ENCODE peak calls at places on chromosomes 4 and X, in five cellular contexts. K, E, F, D and Z are unnamed samples.

GRCh38 chrX:63686878-63687714 is 97.9 kb downstream of the ARHGEF9 start:
- DNase-seq in K (peak), E (peak), F (no peak), D (peak), Z (peak)

GRCh38 chr4:79663157-79663556 is 255.1 kb upstream of the GK2 start:
- DNase-seq in K (no peak), E (no peak), F (no peak), D (no peak), Z (no peak)

GRCh38 chr4:79578613-79579012 is 170.6 kb upstream of the GK2 start:
- DNase-seq in K (no peak), E (no peak), F (no peak), D (no peak), Z (no peak)

GRCh38 chr4:42331914-42332368 is 65.3 kb upstream of the SHISA3 start:
- DNase-seq in K (no peak), E (no peak), F (no peak), D (no peak), Z (no peak)

GRCh38 chr4:4990329-4990728 is 28.9 kb downstream of the CYTL1 start:
- DNase-seq in K (no peak), E (no peak), F (no peak), D (no peak), Z (no peak)

GRCh38 chr4:35934370-35934981 is 309.8 kb downstream of the ARAP2 start:
- DNase-seq in K (peak), E (no peak), F (no peak), D (peak), Z (no peak)

GRCh38 chr4:107835409-107835808 is 10.7 kb downstream of the SGMS2 start:
- DNase-seq in K (peak), E (no peak), F (no peak), D (peak), Z (no peak)

GRCh38 chr4:112214397-112215264 is 17.0 kb upstream of the AP1AR start:
- DNase-seq in K (no peak), E (no peak), F (no peak), D (peak), Z (no peak)

GRCh38 chrX:14943963-14944362 is 70.7 kb downstream of the MOSPD2 start:
- DNase-seq in K (no peak), E (no peak), F (no peak), D (no peak), Z (no peak)

GRCh38 chr4:69878250-69878649 is 18.3 kb upstream of the SULT1E1 start:
- DNase-seq in K (no peak), E (no peak), F (no peak), D (no peak), Z (no peak)

GRCh38 chr4:146638801-146639351 is at the start of gene POU4F2:
- DNase-seq in K (no peak), E (peak), F (no peak), D (no peak), Z (peak)

GRCh38 chr4:113960684-113961321 is 18.6 kb downstream of the ARSJ start:
- DNase-seq in K (no peak), E (no peak), F (no peak), D (no peak), Z (no peak)
- TF ChIP-seq CTCF in K (no peak), E (no peak), F (no peak), D (no peak), Z (no peak)

GRCh38 chrX:154019061-154019621 is 561 bp downstream of the IRAK1 start:
- DNase-seq in K (no peak), E (no peak), F (no peak), D (no peak), Z (no peak)

GRCh38 chrX:154019633-154020499 is at the start of gene IRAK1:
- DNase-seq in K (peak), E (peak), F (peak), D (peak), Z (peak)

GRCh38 chrX:154018518-154019060 is 1.1 kb downstream of the IRAK1 start:
- DNase-seq in K (no peak), E (no peak), F (no peak), D (no peak), Z (no peak)

GRCh38 chrX:154016366-154017076 is 3.2 kb downstream of the IRAK1 start:
- DNase-seq in K (no peak), E (no peak), F (no peak), D (no peak), Z (no peak)

GRCh38 chrX:154017766-154018517 is 1.8 kb downstream of the IRAK1 start:
- DNase-seq in K (no peak), E (no peak), F (no peak), D (no peak), Z (no peak)
- TF ChIP-seq CTCF in K (no peak), E (no peak), F (no peak), D (no peak), Z (no peak)

DNA sequence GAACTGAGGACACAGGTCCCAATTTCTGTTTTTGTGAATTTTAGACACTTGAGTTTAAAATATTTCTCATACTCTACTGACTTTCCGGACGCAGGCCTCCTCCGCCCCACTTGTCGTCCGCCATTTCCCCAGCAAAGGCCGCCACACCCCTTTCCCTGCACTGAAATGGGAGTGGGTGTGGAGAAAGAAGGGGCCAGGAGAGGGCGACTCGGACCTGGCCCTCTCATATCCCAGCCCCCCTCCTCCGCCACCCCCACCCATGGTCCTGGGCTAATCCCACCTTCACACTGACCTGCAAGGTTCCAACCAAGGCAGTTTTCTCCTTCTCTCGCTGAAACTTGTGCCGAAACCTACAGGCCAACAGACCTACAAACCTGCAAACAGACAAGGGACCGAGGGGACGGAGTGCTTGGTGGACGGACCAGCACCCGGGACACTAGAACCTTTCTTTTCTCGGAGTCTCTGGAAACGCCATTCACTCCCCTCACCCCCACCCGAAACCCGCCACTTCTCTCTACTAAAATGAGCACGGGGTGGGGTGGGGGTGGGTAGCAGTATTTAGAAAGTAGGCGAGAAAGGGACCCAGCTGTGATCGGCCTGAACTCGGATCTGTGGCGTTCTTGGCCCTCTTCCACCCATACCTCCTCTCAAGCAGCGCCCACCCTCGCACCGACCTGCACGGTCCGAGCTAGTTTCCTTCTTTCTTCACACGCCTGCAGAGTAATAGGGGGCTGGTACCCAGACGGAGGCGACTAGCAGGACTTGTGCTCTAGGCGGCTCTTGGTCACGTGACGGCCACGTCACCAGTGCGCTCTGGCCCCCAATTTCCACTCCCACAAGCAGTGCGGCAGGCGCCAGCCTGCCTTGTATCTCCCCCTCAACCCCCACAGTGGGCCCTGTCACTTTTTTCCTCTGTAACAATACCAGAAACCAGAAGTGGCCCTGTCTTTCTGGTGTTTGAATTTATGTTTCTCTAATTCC is at the start of gene ARMCX6:
- DNase-seq in K (peak), E (peak), F (peak), D (peak), Z (peak)
- TF ChIP-seq CTCF in K (peak), E (peak), F (peak), D (peak), Z (peak)

DNA sequence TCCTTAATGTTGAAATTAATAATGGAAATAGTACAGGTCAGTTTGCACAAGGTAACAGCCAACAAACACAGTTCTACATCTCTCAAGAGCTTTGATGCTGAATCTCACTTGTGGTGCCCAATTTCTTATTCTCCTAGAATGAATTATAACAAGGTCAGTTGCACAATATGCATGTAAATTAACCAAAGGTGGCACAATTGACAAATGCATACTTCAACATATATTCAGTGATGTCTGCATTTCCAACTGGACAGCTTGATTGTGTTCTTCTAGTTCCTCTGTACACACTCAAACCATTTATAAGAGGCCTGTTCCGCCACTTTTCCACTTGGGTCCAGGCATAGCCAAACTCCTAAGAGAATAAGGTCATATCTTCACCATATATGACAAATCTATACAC is 210.3 kb upstream of the EPHA5 start:
- DNase-seq in K (no peak), E (no peak), F (no peak), D (no peak), Z (no peak)
- TF ChIP-seq CTCF in K (no peak), E (no peak), F (no peak), D (no peak), Z (no peak)

GRCh38 chr4:23368081-23368697 is 521.7 kb downstream of the PPARGC1A start:
- DNase-seq in K (no peak), E (peak), F (peak), D (no peak), Z (no peak)
- TF ChIP-seq CTCF in K (no peak), E (peak), F (peak), D (no peak), Z (no peak)

DNA sequence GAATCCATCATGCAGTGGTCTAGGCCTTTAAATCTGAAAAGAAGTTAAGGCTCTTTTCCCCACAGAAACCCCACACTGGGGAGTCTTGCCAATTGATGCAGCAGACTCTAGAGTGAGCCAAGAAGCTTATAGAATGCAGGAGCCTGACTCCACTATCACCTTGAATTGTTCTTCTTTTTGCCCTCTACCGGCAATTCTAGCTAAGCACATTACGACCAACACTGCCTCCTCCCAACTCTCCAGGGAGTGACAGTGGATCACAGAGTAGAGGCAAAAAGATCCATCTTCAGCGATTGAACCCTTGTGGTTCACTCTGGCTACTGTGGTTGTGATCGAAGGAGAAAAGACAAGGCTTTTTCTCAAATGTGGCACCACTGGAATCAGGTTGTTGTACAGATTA is 331.5 kb downstream of the NKX6-1 start:
- DNase-seq in K (no peak), E (peak), F (no peak), D (no peak), Z (no peak)
- TF ChIP-seq CTCF in K (no peak), E (no peak), F (no peak), D (peak), Z (no peak)

GRCh38 chr4:186725422-186726149 is 1.9 kb upstream of the FAT1 start:
- DNase-seq in K (peak), E (peak), F (peak), D (peak), Z (no peak)
- TF ChIP-seq CTCF in K (peak), E (peak), F (peak), D (peak), Z (no peak)